ENCODE peak calls at places on chromosome 1, in four cellular contexts. One of them, this sample, is unnamed.
A peak's percentile ranks its signal among the peaks of the same experiment; 100 is the strongest.

GRCh38 chr1:72623299-72623708 is 341.0 kb upstream of the NEGR1 start:
- DNase-seq in HEK293T: peak; percentile 31
- DNase-seq in GM20000: peak; percentile 10
- DNase-seq in effector memory CD8-positive, alpha-beta T cell: no peak
- DNase-seq in this sample: no peak

GRCh38 chr1:245156041-245156735 is 1.4 kb downstream of the KIF26B start:
- DNase-seq in HEK293T: peak; percentile 76
- DNase-seq in GM20000: peak; percentile 97
- DNase-seq in effector memory CD8-positive, alpha-beta T cell: peak; percentile 44
- DNase-seq in this sample: peak; percentile 83

GRCh38 chr1:98046031-98046641 is 125.3 kb upstream of the DPYD start:
- DNase-seq in HEK293T: no peak
- DNase-seq in GM20000: peak; percentile 15
- DNase-seq in effector memory CD8-positive, alpha-beta T cell: no peak
- DNase-seq in this sample: no peak

GRCh38 chr1:231211005-231211857 is 29.8 kb upstream of the GNPAT start:
- DNase-seq in HEK293T: peak; percentile 94
- DNase-seq in GM20000: peak; percentile 88
- DNase-seq in effector memory CD8-positive, alpha-beta T cell: peak; percentile 85
- DNase-seq in this sample: peak; percentile 87

GRCh38 chr1:89695847-89696246 is 62.9 kb downstream of the LRRC8C start:
- DNase-seq in HEK293T: no peak
- DNase-seq in GM20000: no peak
- DNase-seq in effector memory CD8-positive, alpha-beta T cell: no peak
- DNase-seq in this sample: no peak

GRCh38 chr1:234608026-234608719 is 1.8 kb downstream of the IRF2BP2 start:
- DNase-seq in HEK293T: no peak
- DNase-seq in GM20000: peak; percentile 78
- DNase-seq in effector memory CD8-positive, alpha-beta T cell: peak; percentile 70
- DNase-seq in this sample: peak; percentile 81

GRCh38 chr1:151829352-151830046 is 2.1 kb downstream of the RORC start:
- DNase-seq in HEK293T: no peak
- DNase-seq in GM20000: no peak
- DNase-seq in effector memory CD8-positive, alpha-beta T cell: no peak
- DNase-seq in this sample: no peak

GRCh38 chr1:46184920-46185658 is 8.8 kb upstream of the P3R3URF start:
- DNase-seq in HEK293T: no peak
- DNase-seq in GM20000: no peak
- DNase-seq in effector memory CD8-positive, alpha-beta T cell: no peak
- DNase-seq in this sample: no peak

GRCh38 chr1:24900985-24901781 is 28.9 kb downstream of the RUNX3 start:
- DNase-seq in HEK293T: no peak
- DNase-seq in GM20000: no peak
- DNase-seq in effector memory CD8-positive, alpha-beta T cell: no peak
- DNase-seq in this sample: no peak

GRCh38 chr1:2978691-2979190 is 42.5 kb upstream of the ACTRT2 start:
- DNase-seq in HEK293T: no peak
- DNase-seq in GM20000: no peak
- DNase-seq in effector memory CD8-positive, alpha-beta T cell: no peak
- DNase-seq in this sample: no peak

GRCh38 chr1:10338047-10338446 is 60.8 kb upstream of the PGD start:
- DNase-seq in HEK293T: peak; percentile 62
- DNase-seq in GM20000: peak; percentile 63
- DNase-seq in effector memory CD8-positive, alpha-beta T cell: peak; percentile 34
- DNase-seq in this sample: no peak

GRCh38 chr1:26391450-26391849 is 18.9 kb upstream of the ZNF683 start:
- DNase-seq in HEK293T: peak; percentile 42
- DNase-seq in GM20000: peak; percentile 42
- DNase-seq in effector memory CD8-positive, alpha-beta T cell: peak; percentile 21
- DNase-seq in this sample: no peak

GRCh38 chr1:22709891-22710687 is 550 bp upstream of the EPHB2 start:
- DNase-seq in HEK293T: peak; percentile 74
- DNase-seq in GM20000: peak; percentile 50
- DNase-seq in effector memory CD8-positive, alpha-beta T cell: no peak
- DNase-seq in this sample: peak; percentile 30

GRCh38 chr1:235648954-235649721 is 446 bp downstream of the GNG4 start:
- DNase-seq in HEK293T: peak; percentile 78
- DNase-seq in GM20000: peak; percentile 81
- DNase-seq in effector memory CD8-positive, alpha-beta T cell: peak; percentile 45
- DNase-seq in this sample: no peak

GRCh38 chr1:22792396-22793171 is 81.9 kb downstream of the EPHB2 start:
- DNase-seq in HEK293T: no peak
- DNase-seq in GM20000: no peak
- DNase-seq in effector memory CD8-positive, alpha-beta T cell: no peak
- DNase-seq in this sample: no peak

GRCh38 chr1:1069061-1069710 is 4.9 kb downstream of the RNF223 start:
- DNase-seq in HEK293T: peak; percentile 95
- DNase-seq in GM20000: peak; percentile 98
- DNase-seq in effector memory CD8-positive, alpha-beta T cell: peak; percentile 90
- DNase-seq in this sample: peak; percentile 87

GRCh38 chr1:116414364-116414763 is 41.3 kb downstream of the ATP1A1 start:
- DNase-seq in HEK293T: no peak
- DNase-seq in GM20000: no peak
- DNase-seq in effector memory CD8-positive, alpha-beta T cell: no peak
- DNase-seq in this sample: no peak

GRCh38 chr1:55071477-55071876 is 32.1 kb downstream of the PCSK9 start:
- DNase-seq in HEK293T: peak; percentile 76
- DNase-seq in GM20000: no peak
- DNase-seq in effector memory CD8-positive, alpha-beta T cell: no peak
- DNase-seq in this sample: no peak

GRCh38 chr1:119279441-119280415 is 88.9 kb upstream of the HAO2 start:
- DNase-seq in HEK293T: no peak
- DNase-seq in GM20000: no peak
- DNase-seq in effector memory CD8-positive, alpha-beta T cell: no peak
- DNase-seq in this sample: no peak

This sample was measured in GM06990.